ENCODE peak calls at places on chromosomes 3 and 15, in eight cellular contexts. U, I, L, Y, J, T, N and Z are unnamed samples.

GRCh38 chr3:195028877-195029606 is 241.9 kb downstream of the XXYLT1 start:
- DNase-seq in U (no peak), I (no peak), L (no peak), Y (no peak), J (no peak), T (no peak), N (no peak), Z (no peak)

GRCh38 chr3:143535994-143536784 is 312.1 kb downstream of the SLC9A9 start:
- DNase-seq in U (no peak), I (no peak), L (no peak), Y (no peak), J (no peak), T (no peak), N (no peak), Z (no peak)

GRCh38 chr3:168801792-168802191 is 706.1 kb upstream of the GOLIM4 start:
- DNase-seq in U (no peak), I (no peak), L (peak; percentile 85), Y (no peak), J (no peak), T (no peak), N (no peak), Z (peak; percentile 31)

GRCh38 chr3:194536883-194537637 is 50.3 kb upstream of the ATP13A3 start:
- DNase-seq in U (peak; percentile 83), I (peak; percentile 83), L (no peak), Y (peak; percentile 83), J (peak; percentile 27), T (no peak), N (no peak), Z (no peak)

GRCh38 chr15:101210466-101210865 is 41.4 kb downstream of the CHSY1 start:
- DNase-seq in U (no peak), I (no peak), L (no peak), Y (no peak), J (no peak), T (no peak), N (no peak), Z (no peak)

GRCh38 chr3:186320862-186321568 is 41.0 kb downstream of the DGKG start:
- DNase-seq in U (no peak), I (no peak), L (peak; percentile 23), Y (no peak), J (no peak), T (no peak), N (no peak), Z (no peak)

GRCh38 chr3:52428151-52429005 is 16.5 kb downstream of the SEMA3G start:
- DNase-seq in U (peak; percentile 70), I (peak; percentile 74), L (peak; percentile 90), Y (peak; percentile 44), J (peak; percentile 81), T (peak; percentile 53), N (no peak), Z (peak; percentile 38)

GRCh38 chr3:55571913-55572312 is 84.8 kb upstream of the WNT5A start:
- DNase-seq in U (peak; percentile 79), I (peak; percentile 51), L (peak; percentile 34), Y (peak; percentile 24), J (no peak), T (peak; percentile 11), N (no peak), Z (no peak)

GRCh38 chr3:150721285-150722130 is 17.8 kb upstream of the ERICH6 start:
- DNase-seq in U (no peak), I (no peak), L (peak; percentile 64), Y (no peak), J (no peak), T (no peak), N (no peak), Z (no peak)

GRCh38 chr3:188294823-188295487 is 141.0 kb downstream of the LPP start:
- DNase-seq in U (peak; percentile 27), I (peak; percentile 67), L (peak; percentile 96), Y (no peak), J (peak; percentile 52), T (no peak), N (no peak), Z (peak; percentile 96)

GRCh38 chr3:172688588-172688987 is 22.3 kb downstream of the NCEH1 start:
- DNase-seq in U (no peak), I (no peak), L (no peak), Y (no peak), J (no peak), T (no peak), N (no peak), Z (no peak)

GRCh38 chr3:104411760-104412159 is 954.9 kb upstream of the ALCAM start:
- DNase-seq in U (no peak), I (no peak), L (peak; percentile 14), Y (no peak), J (no peak), T (no peak), N (no peak), Z (peak; percentile 14)

GRCh38 chr15:80611543-80612080 is 83.5 kb upstream of the ABHD17C start:
- DNase-seq in U (no peak), I (no peak), L (no peak), Y (no peak), J (no peak), T (no peak), N (no peak), Z (no peak)

GRCh38 chr3:15361494-15362214 is 29.3 kb upstream of the SH3BP5 start:
- DNase-seq in U (no peak), I (no peak), L (peak; percentile 56), Y (no peak), J (no peak), T (no peak), N (no peak), Z (no peak)

GRCh38 chr15:29631076-29632070 is 190.9 kb downstream of the TJP1 start:
- DNase-seq in U (no peak), I (peak; percentile 94), L (no peak), Y (peak; percentile 93), J (no peak), T (no peak), N (no peak), Z (no peak)

GRCh38 chr3:171838218-171838720 is 4.9 kb upstream of the TMEM212 start:
- DNase-seq in U (no peak), I (no peak), L (peak; percentile 88), Y (no peak), J (peak; percentile 74), T (peak; percentile 26), N (no peak), Z (no peak)

DNA sequence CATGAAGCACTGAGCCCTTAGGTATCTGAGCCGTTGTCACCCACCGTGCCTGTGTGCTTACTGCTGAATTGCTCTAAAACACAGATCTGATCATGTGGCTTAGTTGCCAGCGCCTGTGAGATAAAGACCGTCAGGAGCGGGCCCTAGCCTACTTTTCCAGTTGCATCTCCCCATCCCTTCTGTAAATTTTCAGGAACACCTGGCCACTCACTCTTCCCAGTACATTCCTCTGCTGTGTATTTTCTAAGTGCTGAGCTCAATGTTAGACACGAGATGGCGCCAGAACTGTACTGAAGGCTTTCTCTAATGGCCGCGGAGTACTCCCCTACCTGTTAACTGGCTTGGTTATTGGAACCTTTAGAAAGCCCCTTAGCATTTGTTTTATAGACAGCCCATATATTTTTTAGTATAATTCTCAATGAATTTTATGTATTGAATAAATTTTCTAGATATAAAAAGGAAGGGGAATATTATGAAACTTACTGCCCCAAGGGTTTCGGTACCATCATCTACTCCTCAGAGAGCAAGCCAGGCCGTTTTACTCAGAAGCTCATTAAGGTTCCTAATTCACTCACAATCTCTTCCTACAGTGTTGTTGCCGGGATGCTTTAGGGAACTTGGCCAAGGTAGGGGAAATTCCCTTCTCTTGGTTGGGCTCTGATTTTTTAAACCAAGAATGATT is 16.7 kb upstream of the WNT7A start:
- DNase-seq in U (peak; percentile 81), I (peak; percentile 68), L (peak; percentile 62), Y (no peak), J (peak; percentile 69), T (peak; percentile 54), N (no peak), Z (no peak)
- TF ChIP-seq CTCF in U (no peak), I (peak; percentile 43), L (peak; percentile 83), Y (peak; percentile 51), J (peak; percentile 56), T (peak; percentile 88), N (peak; percentile 69), Z (peak; percentile 80)

DNA sequence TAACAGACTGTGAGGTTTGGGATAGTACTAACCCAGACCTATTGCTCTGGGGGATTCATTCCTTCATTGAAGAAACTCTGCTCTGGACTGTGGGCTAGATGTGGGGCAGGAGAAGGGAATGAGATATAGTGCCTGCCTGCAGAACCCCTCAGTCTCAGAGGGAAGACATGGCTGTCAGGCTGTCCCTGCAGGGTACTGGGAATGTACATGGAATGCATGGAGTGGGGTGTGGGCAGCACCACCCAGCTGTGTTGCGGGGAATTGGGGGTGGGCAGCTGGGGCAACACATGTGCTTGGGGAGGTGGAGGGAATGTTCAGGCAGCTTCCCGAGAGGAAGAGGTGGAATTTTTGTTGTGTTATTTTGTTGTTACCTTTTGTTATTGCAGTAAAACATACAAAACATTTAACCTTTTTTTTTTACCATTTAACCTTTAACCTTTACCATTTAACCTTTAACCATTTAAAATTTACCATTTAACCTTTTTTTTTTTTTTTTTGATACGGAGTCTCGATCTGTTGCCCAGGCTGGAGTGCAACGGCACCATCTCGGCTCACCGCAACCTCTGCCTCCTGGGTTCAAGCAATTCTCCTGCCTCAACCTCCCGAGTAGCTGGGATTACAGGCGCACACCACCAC is 7.3 kb downstream of the PAQR5 start:
- DNase-seq in U (no peak), I (no peak), L (no peak), Y (no peak), J (no peak), T (no peak), N (no peak), Z (no peak)
- TF ChIP-seq CTCF in U (no peak), I (no peak), L (no peak), Y (no peak), J (no peak), T (no peak), N (no peak), Z (no peak)

GRCh38 chr15:83595191-83595590 is 58.7 kb upstream of the ADAMTSL3 start:
- DNase-seq in U (peak; percentile 21), I (no peak), L (no peak), Y (no peak), J (no peak), T (no peak), N (no peak), Z (no peak)
- TF ChIP-seq CTCF in U (no peak), I (no peak), L (no peak), Y (no peak), J (no peak), T (no peak), N (no peak), Z (no peak)

DNA sequence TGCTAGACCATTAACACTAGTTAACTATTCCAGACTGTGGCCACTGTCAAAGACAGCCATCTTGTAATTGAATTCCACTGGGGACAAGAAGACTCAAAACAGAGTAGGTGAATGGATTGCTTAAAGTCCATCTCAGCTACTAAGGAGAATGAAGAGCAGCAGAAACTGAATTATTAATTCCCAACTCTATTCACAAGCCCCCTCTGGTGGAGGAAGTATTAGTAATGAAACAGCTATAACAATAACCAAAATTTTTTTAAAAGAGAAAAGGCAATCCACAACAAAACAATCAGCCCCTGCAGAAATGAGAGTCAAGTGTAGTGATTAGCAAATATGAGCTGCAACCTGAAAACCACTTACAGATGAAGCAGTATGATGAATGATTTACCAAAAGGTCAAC is 302.8 kb downstream of the FHIT start:
- DNase-seq in U (no peak), I (no peak), L (peak; percentile 34), Y (no peak), J (no peak), T (no peak), N (no peak), Z (no peak)
- TF ChIP-seq CTCF in U (no peak), I (no peak), L (peak; percentile 59), Y (no peak), J (no peak), T (peak; percentile 53), N (no peak), Z (no peak)